ENCODE peak calls at places on chromosomes 13 and 19, in seven cellular contexts. S is A549, M is uterus, Z is body of pancreas, A is transverse colon, D is heart left ventricle, V is testis. R is an unnamed sample.

GRCh38 chr13:113723400-113724015 is 35.5 kb upstream of the TMEM255B start:
- DNase-seq in Z (no peak), M (no peak), V (no peak), A (no peak), D (no peak), S (no peak), R (no peak)

GRCh38 chr13:94254737-94255136 is 224.7 kb downstream of the DCT start:
- DNase-seq in S (no peak), D (no peak), Z (no peak), V (no peak), A (no peak), M (no peak), R (no peak)

GRCh38 chr13:69793803-69794453 is 313.7 kb upstream of the ATXN8OS start:
- DNase-seq in M (no peak), Z (no peak), A (no peak), S (no peak), V (no peak), D (no peak), R (no peak)

GRCh38 chr19:7789447-7789846 is 26.4 kb downstream of the CLEC4M start:
- DNase-seq in V (no peak), Z (no peak), A (peak; percentile 33), D (no peak), S (no peak), M (no peak), R (peak; percentile 75)

GRCh38 chr13:113783482-113783881 is 24.5 kb downstream of the TMEM255B start:
- DNase-seq in M (no peak), A (no peak), S (no peak), V (no peak), D (no peak), Z (peak; percentile 16), R (peak; percentile 49)

GRCh38 chr19:10895920-10896319 is 24.6 kb downstream of the CARM1 start:
- DNase-seq in D (no peak), Z (no peak), A (no peak), M (no peak), S (no peak), V (no peak), R (no peak)

GRCh38 chr13:111115841-111116500 is 861 bp downstream of the ARHGEF7 start:
- DNase-seq in D (peak; percentile 74), Z (peak; percentile 47), A (peak; percentile 29), M (peak; percentile 73), S (no peak), V (peak; percentile 60), R (peak; percentile 51)

GRCh38 chr13:43664700-43665191 is 122.0 kb downstream of the ENOX1 start:
- DNase-seq in Z (peak; percentile 14), V (no peak), A (peak; percentile 35), S (peak; percentile 4), D (no peak), M (peak; percentile 23), R (no peak)

GRCh38 chr19:12720851-12721655 is 2.7 kb downstream of the TNPO2 start:
- DNase-seq in S (no peak), M (no peak), Z (peak; percentile 10), D (no peak), V (peak; percentile 47), A (peak; percentile 34), R (no peak)

GRCh38 chr19:12757544-12758274 is 6.1 kb downstream of the BEST2 start:
- DNase-seq in Z (peak; percentile 75), V (peak; percentile 80), M (peak; percentile 49), A (peak; percentile 80), S (peak; percentile 79), D (peak; percentile 82), R (no peak)

GRCh38 chr13:97117388-97117910 is 104.7 kb upstream of the MBNL2 start:
- DNase-seq in V (no peak), A (no peak), Z (no peak), S (no peak), D (no peak), M (no peak), R (no peak)

GRCh38 chr19:49712397-49712859 is 21.5 kb downstream of the CPT1C start:
- DNase-seq in Z (peak; percentile 48), A (peak; percentile 47), S (peak; percentile 96), M (peak; percentile 95), V (peak; percentile 78), D (peak; percentile 74), R (no peak)

GRCh38 chr13:111981006-111981405 is 85.9 kb upstream of the SOX1 start:
- DNase-seq in A (no peak), Z (no peak), M (no peak), V (no peak), D (no peak), S (no peak), R (no peak)

GRCh38 chr13:30730526-30730925 is 4.8 kb upstream of the ALOX5AP start:
- DNase-seq in Z (peak; percentile 19), S (no peak), V (no peak), D (no peak), M (no peak), A (no peak), R (no peak)

GRCh38 chr19:54609356-54609791 is 15.9 kb downstream of the LILRA1 start:
- DNase-seq in V (no peak), A (no peak), M (no peak), D (no peak), Z (no peak), S (no peak), R (no peak)

GRCh38 chr13:50843256-50844043 is at the start of gene DLEU7:
- DNase-seq in S (no peak), V (peak; percentile 40), A (no peak), D (no peak), M (no peak), Z (no peak), R (no peak)

GRCh38 chr19:33998739-33999345 is 173.5 kb upstream of the LSM14A start:
- DNase-seq in S (peak; percentile 16), V (no peak), M (no peak), A (no peak), Z (no peak), D (no peak), R (no peak)

DNA sequence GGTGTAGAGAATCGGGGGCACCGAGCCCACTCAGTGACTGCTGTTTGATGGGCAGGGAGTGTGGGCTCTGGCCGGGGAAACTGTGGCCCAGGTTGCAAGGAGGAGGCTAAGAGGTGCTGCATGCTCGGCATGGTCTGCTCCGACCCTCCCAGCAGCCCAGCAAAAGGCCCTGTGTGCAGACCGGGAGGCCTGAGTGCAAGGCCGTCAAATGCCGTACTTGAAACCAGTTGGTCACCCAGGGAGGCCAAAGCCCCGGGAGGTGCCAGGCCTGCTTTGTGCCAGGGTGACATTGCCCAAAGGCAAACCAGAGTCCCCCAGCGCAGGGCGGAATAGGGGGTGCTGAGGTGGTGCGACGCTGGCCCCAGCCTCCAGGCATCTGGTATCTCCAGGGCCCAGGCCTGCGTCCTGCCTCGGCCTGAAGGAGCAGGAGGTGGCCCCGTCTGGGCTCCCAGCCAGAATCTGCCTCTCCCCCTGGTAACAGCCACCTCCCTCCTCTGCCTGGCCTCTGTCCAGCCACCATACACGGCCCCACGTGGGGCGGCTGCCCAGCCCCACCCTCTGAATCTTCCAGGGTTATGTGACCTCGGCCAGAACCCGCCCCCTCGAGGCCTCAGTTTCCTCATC is 4.0 kb downstream of the PIK3R2 start:
- DNase-seq in M (peak; percentile 89), V (peak; percentile 96), Z (peak; percentile 92), D (peak; percentile 95), A (peak; percentile 94), S (peak; percentile 77), R (peak; percentile 94)
- H3K4me3 ChIP-seq in M (no peak overlapping the region), V (no peak overlapping the region), Z (no peak overlapping the region), D (no peak overlapping the region), A (no peak overlapping the region), S (no peak overlapping the region), R (no peak overlapping the region)

GRCh38 chr19:45255611-45256157 is 4.6 kb downstream of the MARK4 start:
- DNase-seq in V (peak; percentile 86), A (no peak), M (no peak), D (no peak), Z (no peak), S (no peak), R (no peak)

GRCh38 chr19:45251452-45252354 is 632 bp downstream of the MARK4 start:
- DNase-seq in Z (no peak), D (peak; percentile 40), S (no peak), V (no peak), A (peak; percentile 12), M (no peak), R (no peak)

GRCh38 chr19:45256836-45257235 is 5.8 kb downstream of the MARK4 start:
- DNase-seq in A (no peak), D (no peak), S (no peak), V (no peak), M (no peak), Z (no peak), R (no peak)

GRCh38 chr19:45253396-45254027 is 2.4 kb downstream of the MARK4 start:
- DNase-seq in D (no peak), A (no peak), V (no peak), Z (no peak), S (no peak), M (no peak), R (no peak)

DNA sequence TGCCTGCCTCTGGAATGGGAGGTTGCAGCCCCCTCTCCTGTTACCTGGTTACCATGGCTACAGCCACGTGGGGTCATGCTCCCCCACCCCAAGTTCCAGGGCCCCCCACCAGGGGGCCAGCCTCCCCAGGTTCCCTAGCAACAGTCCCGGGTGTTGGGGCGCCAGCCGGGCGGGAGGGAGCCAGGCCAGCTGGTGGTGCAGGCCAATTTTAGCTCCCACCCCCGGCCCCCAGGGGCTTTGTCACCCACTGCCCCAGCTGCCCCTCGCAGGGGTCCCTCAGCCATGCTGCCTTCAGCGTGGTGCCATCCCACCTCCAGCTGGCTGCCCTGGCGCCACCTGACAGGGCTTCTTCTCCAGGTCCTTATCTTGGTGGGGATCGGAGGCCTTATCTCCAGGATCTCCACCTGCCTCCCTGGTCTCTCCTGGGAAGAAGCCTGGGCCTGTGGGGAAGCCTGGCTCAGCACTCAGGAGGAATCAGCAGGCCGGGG is 3.0 kb downstream of the MARK4 start:
- DNase-seq in S (no peak), V (no peak), A (no peak), Z (no peak), M (no peak), D (no peak), R (no peak)
- TF ChIP-seq CTCF in S (no peak), V (peak; percentile 7), A (no peak), Z (no peak), M (no peak), D (peak; percentile 10), R (no peak)

DNA sequence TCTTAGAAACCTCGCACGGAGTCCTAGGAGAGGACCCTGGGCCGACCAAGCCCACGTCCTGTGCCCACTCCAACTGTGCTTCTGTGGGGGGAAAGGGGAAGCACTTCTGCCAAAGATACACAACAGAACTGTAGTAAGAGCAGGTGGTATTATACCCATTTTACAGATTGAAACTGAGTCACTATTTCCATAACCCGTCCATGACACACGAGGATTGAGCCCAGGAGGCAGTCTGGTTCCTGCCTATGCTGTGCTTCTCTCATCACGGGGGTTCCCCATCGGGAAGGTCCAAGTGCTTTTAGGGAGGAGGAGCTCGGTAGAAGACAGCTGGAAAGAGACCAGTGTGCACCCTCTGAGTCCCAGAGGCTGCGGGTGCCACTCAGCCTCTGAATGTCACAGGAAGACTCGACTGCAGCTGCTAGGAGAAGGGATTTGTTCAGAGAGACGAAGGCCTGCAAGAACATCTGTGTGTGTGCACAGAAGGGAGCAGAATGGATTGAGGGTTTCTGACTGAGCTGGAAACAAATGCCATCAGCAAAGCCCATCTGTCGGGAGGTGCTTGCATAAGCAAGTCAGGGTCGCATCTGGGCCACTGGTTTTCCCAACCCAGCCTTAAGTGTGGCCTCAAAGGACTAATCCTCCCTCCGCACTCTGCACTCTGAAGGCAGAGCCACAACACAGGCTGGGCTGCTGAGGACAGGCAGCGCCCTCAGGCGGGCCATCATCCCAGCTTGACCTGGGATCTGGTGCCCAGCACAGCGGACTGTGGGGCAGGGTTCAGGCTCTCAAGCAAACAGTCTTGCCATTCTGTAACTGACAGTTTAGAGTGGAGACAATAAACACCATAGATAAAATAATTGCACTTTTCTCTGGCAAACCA is 150.0 kb downstream of the DPF1 start:
- DNase-seq in Z (peak; percentile 40), D (no peak), A (peak; percentile 16), M (no peak), S (no peak), V (no peak), R (no peak)
- TF ChIP-seq POLR2A in Z (no peak), D (no peak), A (no peak), M (no peak), S (no peak), V (no peak), R (no peak)

GRCh38 chr19:40422428-40423226 is 3.2 kb downstream of the SERTAD1 start:
- DNase-seq in M (no peak), V (no peak), D (no peak), Z (no peak), A (no peak), S (no peak), R (peak; percentile 82)
- H3K4me3 ChIP-seq in M (no peak overlapping the region), V (no peak overlapping the region), D (peak overlapping the region; percentile 6), Z (no peak overlapping the region), A (no peak overlapping the region), S (no peak overlapping the region), R (no peak overlapping the region)